ENCODE peak calls at places on chromosomes 4 and X, in seven cellular contexts. N is omental fat pad; R is GM04504; W is ELF-1; G is uterus; J is amygdala; U is activated naive CD8-positive, alpha-beta T cell treated with anti-CD3 and anti-CD28 coated beads, Interleukin-2, amount 50 U/mL, for 24 hours. S is an unnamed sample.

GRCh38 chr4:152778656-152779512 is 646 bp downstream of the TIGD4 start:
- DNase-seq in N (peak), R (no peak), W (no peak), G (no peak), J (peak), U (peak), S (no peak)

GRCh38 chr4:10182446-10183424 is 66.1 kb upstream of the WDR1 start:
- DNase-seq in N (no peak), R (no peak), W (no peak), G (no peak), J (no peak), U (peak), S (no peak)

GRCh38 chr4:102684605-102685052 is 76.1 kb downstream of the MANBA start:
- DNase-seq in N (no peak), R (no peak), W (no peak), G (no peak), J (no peak), U (no peak), S (no peak)

GRCh38 chr4:2354127-2354526 is 64.3 kb downstream of the ZFYVE28 start:
- DNase-seq in N (no peak), R (no peak), W (no peak), G (peak), J (no peak), U (peak), S (no peak)

GRCh38 chrX:46294234-46294633 is 251.0 kb downstream of the ZNF674 start:
- DNase-seq in N (no peak), R (peak), W (no peak), G (no peak), J (no peak), U (no peak), S (no peak)

GRCh38 chr4:5998333-5998936 is 19.8 kb downstream of the C4orf50 start:
- DNase-seq in N (no peak), R (peak), W (peak), G (peak), J (peak), U (peak), S (peak)

GRCh38 chr4:10278071-10278470 is 161.5 kb upstream of the WDR1 start:
- DNase-seq in N (no peak), R (no peak), W (no peak), G (no peak), J (no peak), U (no peak), S (no peak)

GRCh38 chr4:11367371-11367770 is 61.3 kb downstream of the HS3ST1 start:
- DNase-seq in N (no peak), R (no peak), W (peak), G (peak), J (peak), U (no peak), S (peak)

GRCh38 chr4:141503260-141503659 is 133.1 kb upstream of the IL15 start:
- DNase-seq in N (no peak), R (no peak), W (no peak), G (no peak), J (no peak), U (no peak), S (no peak)

GRCh38 chr4:53563824-53564223 is 27.5 kb downstream of the LNX1 start:
- DNase-seq in N (no peak), R (no peak), W (no peak), G (no peak), J (no peak), U (peak), S (no peak)

GRCh38 chr4:76550966-76551780 is 116.1 kb downstream of the SHROOM3 start:
- DNase-seq in N (no peak), R (no peak), W (no peak), G (no peak), J (no peak), U (no peak), S (no peak)

GRCh38 chrX:18348047-18348446 is 6.4 kb downstream of the SCML2 start:
- DNase-seq in N (no peak), R (no peak), W (peak), G (no peak), J (no peak), U (no peak), S (no peak)

GRCh38 chrX:30582664-30583063 is 5.1 kb upstream of the TASL start:
- DNase-seq in N (no peak), R (no peak), W (no peak), G (no peak), J (no peak), U (no peak), S (no peak)

GRCh38 chr4:6415306-6415705 is 57.1 kb downstream of the PPP2R2C start:
- DNase-seq in N (no peak), R (no peak), W (no peak), G (no peak), J (no peak), U (no peak), S (no peak)

GRCh38 chrX:54920610-54921426 is at the start of gene TRO:
- DNase-seq in N (no peak), R (no peak), W (peak), G (no peak), J (no peak), U (peak), S (no peak)

GRCh38 chr4:83664071-83664470 is 128.2 kb downstream of the GPAT3 start:
- DNase-seq in N (no peak), R (no peak), W (peak), G (no peak), J (no peak), U (no peak), S (no peak)

GRCh38 chr4:185213829-185214228 is 4.4 kb downstream of the SNX25 start:
- DNase-seq in N (no peak), R (no peak), W (no peak), G (no peak), J (no peak), U (no peak), S (no peak)

GRCh38 chr4:56655209-56655626 is 25.9 kb downstream of the HOPX start:
- DNase-seq in N (no peak), R (no peak), W (peak), G (peak), J (no peak), U (peak), S (no peak)

GRCh38 chrX:37302569-37302968 is 46.6 kb upstream of the PRRG1 start:
- DNase-seq in N (no peak), R (no peak), W (peak), G (no peak), J (no peak), U (no peak), S (no peak)

GRCh38 chr4:71026086-71026485 is 32.6 kb downstream of the DCK start:
- DNase-seq in N (no peak), R (peak), W (no peak), G (no peak), J (no peak), U (no peak), S (no peak)

GRCh38 chr4:1047106-1047975 is 35.9 kb downstream of the FGFRL1 start:
- DNase-seq in N (no peak), R (no peak), W (no peak), G (peak), J (no peak), U (no peak), S (no peak)

GRCh38 chrX:150856785-150857184 is 41.7 kb downstream of the CD99L2 start:
- DNase-seq in N (no peak), R (no peak), W (no peak), G (no peak), J (no peak), U (no peak), S (no peak)

GRCh38 chr4:85092943-85093342 is 126.5 kb upstream of the WDFY3 start:
- DNase-seq in N (no peak), R (no peak), W (no peak), G (no peak), J (no peak), U (no peak), S (no peak)

GRCh38 chr4:76435689-76436176 is 704 bp downstream of the SHROOM3 start:
- DNase-seq in N (no peak), R (no peak), W (no peak), G (no peak), J (no peak), U (no peak), S (no peak)

GRCh38 chr4:94976371-94977011 is 218.7 kb downstream of the BMPR1B start:
- DNase-seq in N (no peak), R (peak), W (no peak), G (no peak), J (no peak), U (no peak), S (no peak)

GRCh38 chr4:146790515-146790914 is 151.8 kb downstream of the POU4F2 start:
- DNase-seq in N (no peak), R (no peak), W (no peak), G (no peak), J (no peak), U (no peak), S (no peak)

GRCh38 chr4:119286377-119287002 is 35.4 kb downstream of the FABP2 start:
- DNase-seq in N (no peak), R (peak), W (no peak), G (peak), J (no peak), U (peak), S (no peak)

GRCh38 chr4:165151734-165152133 is 39.1 kb upstream of the TMEM192 start:
- DNase-seq in N (no peak), R (no peak), W (no peak), G (no peak), J (no peak), U (no peak), S (no peak)

GRCh38 chrX:40010550-40011364 is 87.0 kb downstream of the BCOR start:
- DNase-seq in N (no peak), R (no peak), W (peak), G (no peak), J (no peak), U (no peak), S (no peak)

GRCh38 chr4:69408451-69408850 is 87.3 kb downstream of the UGT2B4 start:
- DNase-seq in N (no peak), R (no peak), W (no peak), G (no peak), J (no peak), U (no peak), S (no peak)

GRCh38 chr4:126776361-126776760 is 856.4 kb upstream of the INTU start:
- DNase-seq in N (no peak), R (no peak), W (no peak), G (no peak), J (no peak), U (no peak), S (no peak)

GRCh38 chrX:48896611-48897011 is 957 bp downstream of the TIMM17B start:
- DNase-seq in N (no peak), R (no peak), W (no peak), G (no peak), J (no peak), U (no peak), S (peak)

GRCh38 chr4:71231073-71231752 is 107.6 kb upstream of the SLC4A4 start:
- DNase-seq in N (peak), R (peak), W (no peak), G (no peak), J (peak), U (no peak), S (peak)

GRCh38 chrX:71814123-71814912 is 51.2 kb downstream of the CXorf49B start:
- DNase-seq in N (no peak), R (no peak), W (no peak), G (no peak), J (no peak), U (no peak), S (no peak)

GRCh38 chrX:23292979-23293651 is 41.5 kb upstream of the PTCHD1 start:
- DNase-seq in N (no peak), R (no peak), W (no peak), G (no peak), J (no peak), U (no peak), S (no peak)

GRCh38 chr4:38292529-38292928 is 332.3 kb downstream of the PTTG2 start:
- DNase-seq in N (no peak), R (no peak), W (no peak), G (no peak), J (no peak), U (no peak), S (no peak)

GRCh38 chr4:25884040-25884788 is 21.4 kb upstream of the SEL1L3 start:
- DNase-seq in N (no peak), R (peak), W (no peak), G (no peak), J (no peak), U (no peak), S (no peak)

GRCh38 chr4:67746797-67747495 is 7.2 kb downstream of the GNRHR start:
- DNase-seq in N (no peak), R (no peak), W (peak), G (no peak), J (no peak), U (no peak), S (no peak)

GRCh38 chr4:188960411-188961093 is 821.3 kb downstream of the TRIML1 start:
- DNase-seq in N (no peak), R (no peak), W (no peak), G (no peak), J (no peak), U (no peak), S (no peak)